ENCODE peak calls at places on chromosomes 11 and 22, in five cellular contexts. One of them, this sample, is unnamed.

GRCh38 chr11:119422505-119423416 is at the start of gene THY1:
- DNase-seq in mammary epithelial cell: no peak
- DNase-seq in MM.1S: no peak
- DNase-seq in K562: no peak
- DNase-seq in H9: peak; percentile 90
- DNase-seq in this sample: peak; percentile 83

GRCh38 chr11:123640677-123641494 is 13.5 kb downstream of the SCN3B start:
- DNase-seq in mammary epithelial cell: peak; percentile 24
- DNase-seq in MM.1S: peak; percentile 52
- DNase-seq in K562: peak; percentile 81
- DNase-seq in H9: peak; percentile 77
- DNase-seq in this sample: peak; percentile 86

GRCh38 chr11:62664405-62665074 is 470 bp downstream of the C11orf98 start:
- DNase-seq in mammary epithelial cell: peak; percentile 73
- DNase-seq in MM.1S: peak; percentile 69
- DNase-seq in K562: no peak
- DNase-seq in H9: peak; percentile 74
- DNase-seq in this sample: no peak

GRCh38 chr11:36363361-36364272 is 67.5 kb downstream of the PRR5L start:
- DNase-seq in mammary epithelial cell: no peak
- DNase-seq in MM.1S: peak; percentile 10
- DNase-seq in K562: no peak
- DNase-seq in H9: no peak
- DNase-seq in this sample: peak; percentile 47

GRCh38 chr11:66860449-66860831 is 3.6 kb downstream of the LRFN4 start:
- DNase-seq in mammary epithelial cell: no peak
- DNase-seq in MM.1S: no peak
- DNase-seq in K562: no peak
- DNase-seq in H9: peak; percentile 65
- DNase-seq in this sample: no peak

GRCh38 chr22:43996981-43997265 is 27.2 kb upstream of the PARVB start:
- DNase-seq in mammary epithelial cell: no peak
- DNase-seq in MM.1S: no peak
- DNase-seq in K562: no peak
- DNase-seq in H9: peak; percentile 63
- DNase-seq in this sample: peak; percentile 47

GRCh38 chr22:19757140-19757984 is 3.2 kb upstream of the TBX1 start:
- DNase-seq in mammary epithelial cell: no peak
- DNase-seq in MM.1S: peak; percentile 30
- DNase-seq in K562: peak; percentile 72
- DNase-seq in H9: no peak
- DNase-seq in this sample: peak; percentile 76

GRCh38 chr22:27997538-27997937 is 78.5 kb upstream of the PITPNB start:
- DNase-seq in mammary epithelial cell: no peak
- DNase-seq in MM.1S: no peak
- DNase-seq in K562: no peak
- DNase-seq in H9: no peak
- DNase-seq in this sample: no peak

GRCh38 chr11:8768625-8769333 is 86.2 kb downstream of the RPL27A start:
- DNase-seq in mammary epithelial cell: peak; percentile 66
- DNase-seq in MM.1S: no peak
- DNase-seq in K562: peak; percentile 62
- DNase-seq in H9: no peak
- DNase-seq in this sample: no peak

GRCh38 chr22:30116362-30117117 is 36.3 kb downstream of the HORMAD2 start:
- DNase-seq in mammary epithelial cell: peak; percentile 76
- DNase-seq in MM.1S: no peak
- DNase-seq in K562: no peak
- DNase-seq in H9: no peak
- DNase-seq in this sample: no peak

GRCh38 chr22:38567531-38568245 is 2.3 kb downstream of the DMC1 start:
- DNase-seq in mammary epithelial cell: no peak
- DNase-seq in MM.1S: no peak
- DNase-seq in K562: no peak
- DNase-seq in H9: no peak
- DNase-seq in this sample: peak; percentile 35

GRCh38 chr11:13215157-13215556 is 62.4 kb upstream of the BMAL1 start:
- DNase-seq in mammary epithelial cell: peak; percentile 86
- DNase-seq in MM.1S: no peak
- DNase-seq in K562: no peak
- DNase-seq in H9: no peak
- DNase-seq in this sample: no peak

GRCh38 chr11:46112961-46113617 is 8.2 kb downstream of the PHF21A start:
- DNase-seq in mammary epithelial cell: peak; percentile 55
- DNase-seq in MM.1S: peak; percentile 61
- DNase-seq in K562: peak; percentile 67
- DNase-seq in H9: no peak
- DNase-seq in this sample: no peak

GRCh38 chr22:38221407-38221806 is 19.6 kb downstream of the MAFF start:
- DNase-seq in mammary epithelial cell: no peak
- DNase-seq in MM.1S: no peak
- DNase-seq in K562: no peak
- DNase-seq in H9: no peak
- DNase-seq in this sample: no peak

DNA sequence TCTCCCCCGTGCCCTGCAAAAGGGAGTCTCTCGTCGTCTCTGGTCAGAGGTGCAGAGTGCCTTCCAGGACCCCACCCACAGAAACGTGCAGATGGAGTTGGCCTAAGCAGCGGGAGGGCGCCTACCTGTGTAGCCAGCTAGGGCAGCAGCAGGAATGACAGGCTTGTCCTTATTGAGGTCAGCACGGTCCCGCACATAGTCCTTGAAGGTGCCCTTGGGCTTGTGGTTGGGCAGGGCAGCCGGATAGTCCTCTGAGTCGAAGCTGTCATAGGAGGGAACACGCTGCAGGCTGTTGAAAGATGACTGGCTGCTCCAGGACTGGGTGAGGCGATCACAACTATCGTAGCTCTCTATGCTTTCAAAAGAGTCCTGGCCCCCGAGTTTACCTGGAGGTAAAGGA is 107.3 kb downstream of the ETS1 start:
- DNase-seq in mammary epithelial cell: no peak
- DNase-seq in MM.1S: no peak
- DNase-seq in K562: no peak
- DNase-seq in H9: no peak
- DNase-seq in this sample: no peak
- H3K79me2 ChIP-seq in mammary epithelial cell: peaks cover 92% of the 10 kb centered on the region
- H3K79me2 ChIP-seq in MM.1S: no peaks in the 10 kb centered on the region
- H3K79me2 ChIP-seq in K562: no peaks in the 10 kb centered on the region
- H3K79me2 ChIP-seq in H9: no peaks in the 10 kb centered on the region
- H3K79me2 ChIP-seq in this sample: no peaks in the 10 kb centered on the region

DNA sequence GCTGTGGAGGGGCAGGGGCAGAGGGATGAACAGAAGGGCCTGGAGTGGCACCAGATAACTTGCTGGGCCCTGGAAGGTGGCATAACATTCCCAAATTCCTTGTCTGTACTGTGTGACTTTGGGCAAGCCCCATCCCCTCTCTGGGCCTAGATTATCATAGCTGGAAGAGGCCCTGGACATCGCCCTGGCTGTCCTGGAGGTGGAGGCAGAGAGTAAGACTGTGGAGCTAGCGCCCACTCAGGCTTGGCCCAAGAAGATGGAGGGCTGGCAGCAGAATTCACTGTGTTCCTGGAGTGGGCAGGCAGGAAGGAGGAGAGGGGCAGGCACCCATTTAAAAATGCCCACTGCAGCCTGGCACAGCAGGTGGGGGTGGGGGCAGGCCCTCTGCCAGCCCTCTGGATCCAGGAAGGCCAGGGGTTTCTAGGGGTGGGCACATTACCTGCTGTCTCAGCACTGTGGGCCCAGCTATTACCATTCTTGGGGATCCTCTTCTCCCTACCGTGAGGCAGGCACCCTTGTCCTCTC is 22.6 kb downstream of the ARHGEF17 start:
- DNase-seq in mammary epithelial cell: no peak
- DNase-seq in MM.1S: no peak
- DNase-seq in K562: peak; percentile 54
- DNase-seq in H9: no peak
- DNase-seq in this sample: no peak
- H3K9ac ChIP-seq in mammary epithelial cell: no peak overlapping the region
- H3K9ac ChIP-seq in MM.1S: no peak overlapping the region
- H3K9ac ChIP-seq in K562: no peak overlapping the region
- H3K9ac ChIP-seq in H9: no peak overlapping the region
- H3K9ac ChIP-seq in this sample: no peak overlapping the region

GRCh38 chr11:110113507-110113906 is 20.3 kb downstream of the ZC3H12C start:
- DNase-seq in mammary epithelial cell: no peak
- DNase-seq in MM.1S: no peak
- DNase-seq in K562: no peak
- DNase-seq in H9: no peak
- DNase-seq in this sample: no peak
- H3K79me2 ChIP-seq in mammary epithelial cell: peaks cover 76% of the 10 kb centered on the region
- H3K79me2 ChIP-seq in MM.1S: peaks cover 4% of the 10 kb centered on the region
- H3K79me2 ChIP-seq in K562: no peaks in the 10 kb centered on the region
- H3K79me2 ChIP-seq in H9: no peaks in the 10 kb centered on the region
- H3K79me2 ChIP-seq in this sample: peaks cover 14% of the 10 kb centered on the region

GRCh38 chr11:77542296-77542695 is 47.5 kb upstream of the AQP11 start:
- DNase-seq in mammary epithelial cell: peak; percentile 40
- DNase-seq in MM.1S: no peak
- DNase-seq in K562: no peak
- DNase-seq in H9: no peak
- DNase-seq in this sample: no peak

GRCh38 chr11:77547047-77547836 is 42.5 kb upstream of the AQP11 start:
- DNase-seq in mammary epithelial cell: no peak
- DNase-seq in MM.1S: no peak
- DNase-seq in K562: no peak
- DNase-seq in H9: no peak
- DNase-seq in this sample: no peak

GRCh38 chr11:77548552-77549439 is 41.0 kb upstream of the AQP11 start:
- DNase-seq in mammary epithelial cell: no peak
- DNase-seq in MM.1S: peak; percentile 38
- DNase-seq in K562: no peak
- DNase-seq in H9: no peak
- DNase-seq in this sample: no peak

GRCh38 chr11:77547863-77548551 is 41.7 kb upstream of the AQP11 start:
- DNase-seq in mammary epithelial cell: peak; percentile 47
- DNase-seq in MM.1S: peak; percentile 70
- DNase-seq in K562: peak; percentile 31
- DNase-seq in H9: peak; percentile 80
- DNase-seq in this sample: peak; percentile 46
- H3K9ac ChIP-seq in mammary epithelial cell: no peak overlapping the region
- H3K9ac ChIP-seq in MM.1S: no peak overlapping the region
- H3K9ac ChIP-seq in K562: no peak overlapping the region
- H3K9ac ChIP-seq in H9: peak overlapping the region; percentile 25
- H3K9ac ChIP-seq in this sample: no peak overlapping the region

DNA sequence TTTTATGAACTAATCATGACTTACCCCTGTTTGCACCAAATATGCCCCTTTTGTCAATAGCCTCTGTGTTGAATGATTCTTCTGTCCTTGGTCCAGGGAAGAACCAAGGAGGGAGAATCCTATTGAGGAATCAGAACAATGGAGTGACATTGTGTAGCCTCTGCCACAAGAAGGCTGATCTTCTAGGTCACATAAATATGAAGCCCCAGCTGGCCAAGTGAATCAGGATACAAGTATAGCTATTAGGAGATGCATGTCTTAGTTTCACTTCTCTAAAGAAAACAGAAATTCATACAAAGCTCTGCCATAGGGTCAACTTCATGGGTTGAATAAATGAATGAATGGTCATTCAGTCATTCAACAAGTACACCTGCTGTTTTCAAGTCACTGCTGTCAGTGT is 118.2 kb upstream of the BLID start:
- DNase-seq in mammary epithelial cell: no peak
- DNase-seq in MM.1S: no peak
- DNase-seq in K562: no peak
- DNase-seq in H9: no peak
- DNase-seq in this sample: no peak
- H3K79me2 ChIP-seq in mammary epithelial cell: no peaks in the 10 kb centered on the region
- H3K79me2 ChIP-seq in MM.1S: no peaks in the 10 kb centered on the region
- H3K79me2 ChIP-seq in K562: no peaks in the 10 kb centered on the region
- H3K79me2 ChIP-seq in H9: no peaks in the 10 kb centered on the region
- H3K79me2 ChIP-seq in this sample: no peaks in the 10 kb centered on the region

GRCh38 chr11:2719831-2720603 is 20.2 kb upstream of the KCNQ1OT1 start:
- DNase-seq in mammary epithelial cell: no peak
- DNase-seq in MM.1S: no peak
- DNase-seq in K562: no peak
- DNase-seq in H9: no peak
- DNase-seq in this sample: no peak
- H3K9ac ChIP-seq in mammary epithelial cell: no peak overlapping the region
- H3K9ac ChIP-seq in MM.1S: no peak overlapping the region
- H3K9ac ChIP-seq in K562: no peak overlapping the region
- H3K9ac ChIP-seq in H9: no peak overlapping the region
- H3K9ac ChIP-seq in this sample: no peak overlapping the region

This sample was measured in H1.